ENCODE peak calls at places on chromosome 15, in six cellular contexts. B is AG08396; Q is NCI-H510A treated with DMSO at 0.1 percent for 48 hours; T is stimulated activated CD8-positive, alpha-beta memory T cell treated with anti-CD3 and anti-CD28 coated beads, Interleukin-2, amount 100 ng/mL, for 48 hours; L is activated effector memory CD4-positive, alpha-beta T cell treated with anti-CD3 and anti-CD28 coated beads, Interleukin-2, amount 50 U/mL, for 16 hours; V is NCI-H1092. D is an unnamed sample.

GRCh38 chr15:52144656-52145055 is 32.1 kb upstream of the BCL2L10 start:
- DNase-seq in Q (no peak), V (no peak), L (no peak), B (no peak), T (no peak), D (peak)

GRCh38 chr15:41583795-41584194 is 24.8 kb downstream of the TYRO3 start:
- DNase-seq in L (no peak), Q (no peak), V (no peak), T (no peak), B (no peak), D (no peak)

GRCh38 chr15:91660174-91660649 is 193.3 kb upstream of the SLCO3A1 start:
- DNase-seq in B (no peak), L (no peak), Q (no peak), V (no peak), T (no peak), D (no peak)

GRCh38 chr15:73571346-73571745 is 61.8 kb downstream of the NPTN start:
- DNase-seq in B (no peak), V (peak), L (no peak), T (no peak), Q (peak), D (no peak)

GRCh38 chr15:68449389-68449788 is 17.4 kb upstream of the ITGA11 start:
- DNase-seq in B (no peak), T (no peak), V (no peak), L (no peak), Q (no peak), D (no peak)

GRCh38 chr15:85839637-85840036 is 44.9 kb upstream of the KLHL25 start:
- DNase-seq in L (no peak), B (no peak), V (no peak), Q (no peak), T (no peak), D (no peak)

GRCh38 chr15:45117327-45118130 is 3.4 kb downstream of the DUOXA2 start:
- DNase-seq in L (no peak), Q (no peak), B (no peak), T (no peak), V (no peak), D (no peak)

GRCh38 chr15:45099549-45100165 is 14.3 kb downstream of the DUOX2 start:
- DNase-seq in L (peak), Q (no peak), B (no peak), V (no peak), T (no peak), D (no peak)

GRCh38 chr15:56353119-56353518 is 12.1 kb upstream of the TEX9 start:
- DNase-seq in V (no peak), B (no peak), L (no peak), T (no peak), Q (no peak), D (no peak)

GRCh38 chr15:63362196-63362595 is 19.4 kb downstream of the CA12 start:
- DNase-seq in T (no peak), B (no peak), L (no peak), Q (no peak), V (no peak), D (peak)

GRCh38 chr15:31378363-31378903 is 51.8 kb downstream of the KLF13 start:
- DNase-seq in V (no peak), B (no peak), L (no peak), Q (no peak), T (no peak), D (no peak)

GRCh38 chr15:92393287-92393993 is at the start of gene ST8SIA2:
- DNase-seq in L (no peak), B (no peak), V (peak), Q (peak), T (peak), D (no peak)

GRCh38 chr15:69424001-69424400 is 9.9 kb downstream of the KIF23 start:
- DNase-seq in T (no peak), L (no peak), Q (no peak), B (no peak), V (no peak), D (no peak)

GRCh38 chr15:82750831-82751181 is 41.1 kb upstream of the AP3B2 start:
- DNase-seq in V (no peak), B (peak), L (no peak), T (no peak), Q (no peak), D (no peak)

GRCh38 chr15:81235781-81236507 is 39.3 kb downstream of the IL16 start:
- DNase-seq in V (no peak), L (no peak), T (no peak), Q (no peak), B (peak), D (peak)

GRCh38 chr15:52163321-52164190 is 27.6 kb downstream of the GNB5 start:
- DNase-seq in T (no peak), B (no peak), Q (no peak), V (no peak), L (peak), D (no peak)

GRCh38 chr15:68380456-68380855 is 51.5 kb downstream of the ITGA11 start:
- DNase-seq in Q (no peak), T (no peak), V (no peak), B (no peak), L (no peak), D (no peak)

GRCh38 chr15:78223396-78224023 is 10.9 kb downstream of the ACSBG1 start:
- DNase-seq in V (no peak), B (no peak), Q (no peak), T (no peak), L (peak), D (no peak)

GRCh38 chr15:75140080-75140879 is 61.4 kb upstream of the C15orf39 start:
- DNase-seq in B (no peak), Q (no peak), L (no peak), T (no peak), V (no peak), D (no peak)

GRCh38 chr15:89066280-89066679 is 22.0 kb upstream of the ABHD2 start:
- DNase-seq in Q (no peak), V (no peak), L (no peak), T (no peak), B (no peak), D (no peak)

GRCh38 chr15:44882499-44882968 is 74.0 kb upstream of the TERB2 start:
- DNase-seq in T (peak), V (no peak), B (no peak), L (peak), Q (no peak), D (no peak)

GRCh38 chr15:89367485-89368451 is 33.1 kb upstream of the POLG start:
- DNase-seq in T (no peak), L (no peak), V (peak), B (peak), Q (no peak), D (no peak)

GRCh38 chr15:90002428-90002844 is 1.3 kb downstream of the ZNF710 start:
- DNase-seq in Q (no peak), L (peak), T (peak), B (peak), V (no peak), D (no peak)

GRCh38 chr15:78630886-78631633 is 9.9 kb downstream of the CHRNB4 start:
- DNase-seq in T (no peak), B (no peak), Q (no peak), L (no peak), V (no peak), D (no peak)

GRCh38 chr15:99110581-99111320 is 5.9 kb downstream of the SYNM start:
- DNase-seq in L (peak), T (no peak), Q (no peak), B (no peak), V (no peak), D (no peak)

GRCh38 chr15:100192092-100192695 is 149.6 kb downstream of the ADAMTS17 start:
- DNase-seq in B (no peak), L (no peak), Q (no peak), T (no peak), V (no peak), D (no peak)

GRCh38 chr15:55084673-55085072 is 112.1 kb downstream of the RSL24D1 start:
- DNase-seq in Q (no peak), B (no peak), V (no peak), T (no peak), L (no peak), D (no peak)

GRCh38 chr15:58243083-58243482 is 104.9 kb downstream of the AQP9 start:
- DNase-seq in L (no peak), V (peak), T (no peak), Q (peak), B (no peak), D (no peak)

GRCh38 chr15:33994005-33994615 is 25.8 kb downstream of the CHRM5 start:
- DNase-seq in L (no peak), V (peak), T (no peak), B (no peak), Q (peak), D (peak)

GRCh38 chr15:78052545-78052944 is 25.0 kb downstream of the TBC1D2B start:
- DNase-seq in V (no peak), T (no peak), B (no peak), L (no peak), Q (no peak), D (no peak)

GRCh38 chr15:70042553-70043214 is 55.0 kb downstream of the TLE3 start:
- DNase-seq in Q (no peak), V (no peak), L (no peak), B (no peak), T (no peak), D (no peak)

GRCh38 chr15:100235030-100235617 is 106.7 kb downstream of the ADAMTS17 start:
- DNase-seq in V (no peak), T (no peak), B (no peak), Q (no peak), L (no peak), D (no peak)

GRCh38 chr15:37819191-37819590 is 115.2 kb upstream of the TMCO5A start:
- DNase-seq in V (no peak), Q (no peak), L (no peak), T (no peak), B (peak), D (peak)

GRCh38 chr15:71437919-71438318 is 322.6 kb downstream of the THSD4 start:
- DNase-seq in T (no peak), B (no peak), Q (no peak), V (no peak), L (no peak), D (peak)

GRCh38 chr15:68431792-68432401 is at the start of gene ITGA11:
- DNase-seq in V (peak), Q (peak), L (no peak), B (peak), T (no peak), D (peak)

GRCh38 chr15:73004462-73004861 is 47.8 kb upstream of the NEO1 start:
- DNase-seq in L (no peak), T (no peak), Q (no peak), B (no peak), V (no peak), D (no peak)